ENCODE peak calls at places on chromosomes 5 and 9, in seven cellular contexts. One of them, this sample, is unnamed.

GRCh38 chr9:94869415-94869838 is 142.9 kb downstream of the AOPEP start:
- DNase-seq in WTC11: no peak
- DNase-seq in tibial nerve: no peak
- DNase-seq in ovary: no peak
- DNase-seq in NB4: no peak
- DNase-seq in GM23338: no peak
- DNase-seq in A673: no peak
- DNase-seq in this sample: no peak

GRCh38 chr5:154444559-154445421 is 1.0 kb upstream of the SAP30L start:
- DNase-seq in WTC11: peak
- DNase-seq in tibial nerve: no peak
- DNase-seq in ovary: no peak
- DNase-seq in NB4: peak
- DNase-seq in GM23338: peak
- DNase-seq in A673: no peak
- DNase-seq in this sample: peak

GRCh38 chr9:136117291-136118060 is 1.2 kb downstream of the TMEM250 start:
- DNase-seq in WTC11: no peak
- DNase-seq in tibial nerve: no peak
- DNase-seq in ovary: no peak
- DNase-seq in NB4: peak
- DNase-seq in GM23338: peak
- DNase-seq in A673: no peak
- DNase-seq in this sample: no peak

GRCh38 chr9:27276182-27277030 is 20.5 kb downstream of the EQTN start:
- DNase-seq in WTC11: no peak
- DNase-seq in tibial nerve: no peak
- DNase-seq in ovary: no peak
- DNase-seq in NB4: peak
- DNase-seq in GM23338: peak
- DNase-seq in A673: peak
- DNase-seq in this sample: no peak

GRCh38 chr5:68446487-68446894 is 230.9 kb downstream of the PIK3R1 start:
- DNase-seq in WTC11: no peak
- DNase-seq in tibial nerve: no peak
- DNase-seq in ovary: no peak
- DNase-seq in NB4: no peak
- DNase-seq in GM23338: no peak
- DNase-seq in A673: no peak
- DNase-seq in this sample: no peak

GRCh38 chr5:76689321-76690026 is 26.5 kb upstream of the F2R start:
- DNase-seq in WTC11: no peak
- DNase-seq in tibial nerve: no peak
- DNase-seq in ovary: no peak
- DNase-seq in NB4: no peak
- DNase-seq in GM23338: no peak
- DNase-seq in A673: peak
- DNase-seq in this sample: no peak

GRCh38 chr9:111222757-111223156 is 107.3 kb downstream of the OR2K2 start:
- DNase-seq in WTC11: no peak
- DNase-seq in tibial nerve: no peak
- DNase-seq in ovary: no peak
- DNase-seq in NB4: no peak
- DNase-seq in GM23338: no peak
- DNase-seq in A673: no peak
- DNase-seq in this sample: no peak

GRCh38 chr9:135038826-135039225 is 48.6 kb upstream of the OLFM1 start:
- DNase-seq in WTC11: no peak
- DNase-seq in tibial nerve: no peak
- DNase-seq in ovary: no peak
- DNase-seq in NB4: no peak
- DNase-seq in GM23338: no peak
- DNase-seq in A673: no peak
- DNase-seq in this sample: no peak

GRCh38 chr9:117828466-117828865 is 124.3 kb downstream of the TLR4 start:
- DNase-seq in WTC11: no peak
- DNase-seq in tibial nerve: no peak
- DNase-seq in ovary: no peak
- DNase-seq in NB4: no peak
- DNase-seq in GM23338: no peak
- DNase-seq in A673: no peak
- DNase-seq in this sample: no peak

GRCh38 chr5:123876265-123876790 is 364.4 kb downstream of the CSNK1G3 start:
- DNase-seq in WTC11: no peak
- DNase-seq in tibial nerve: no peak
- DNase-seq in ovary: no peak
- DNase-seq in NB4: no peak
- DNase-seq in GM23338: peak
- DNase-seq in A673: no peak
- DNase-seq in this sample: no peak

GRCh38 chr9:106716820-106717219 is 146.1 kb upstream of the ZNF462 start:
- DNase-seq in WTC11: no peak
- DNase-seq in tibial nerve: no peak
- DNase-seq in ovary: no peak
- DNase-seq in NB4: no peak
- DNase-seq in GM23338: no peak
- DNase-seq in A673: no peak
- DNase-seq in this sample: no peak

GRCh38 chr5:31161772-31162171 is 31.7 kb upstream of the CDH6 start:
- DNase-seq in WTC11: no peak
- DNase-seq in tibial nerve: no peak
- DNase-seq in ovary: no peak
- DNase-seq in NB4: no peak
- DNase-seq in GM23338: peak
- DNase-seq in A673: no peak
- DNase-seq in this sample: no peak

GRCh38 chr5:172943283-172943841 is 15.9 kb upstream of the RPL26L1 start:
- DNase-seq in WTC11: peak
- DNase-seq in tibial nerve: no peak
- DNase-seq in ovary: peak
- DNase-seq in NB4: peak
- DNase-seq in GM23338: peak
- DNase-seq in A673: peak
- DNase-seq in this sample: no peak

GRCh38 chr5:17398866-17399835 is 98.9 kb upstream of the TAF11L2 start:
- DNase-seq in WTC11: no peak
- DNase-seq in tibial nerve: no peak
- DNase-seq in ovary: no peak
- DNase-seq in NB4: no peak
- DNase-seq in GM23338: no peak
- DNase-seq in A673: no peak
- DNase-seq in this sample: no peak

GRCh38 chr9:79569814-79570448 is 1.8 kb upstream of the TLE4 start:
- DNase-seq in WTC11: no peak
- DNase-seq in tibial nerve: no peak
- DNase-seq in ovary: no peak
- DNase-seq in NB4: no peak
- DNase-seq in GM23338: no peak
- DNase-seq in A673: no peak
- DNase-seq in this sample: no peak

GRCh38 chr9:93648836-93649235 is 72.5 kb downstream of the PHF2 start:
- DNase-seq in WTC11: no peak
- DNase-seq in tibial nerve: no peak
- DNase-seq in ovary: no peak
- DNase-seq in NB4: no peak
- DNase-seq in GM23338: no peak
- DNase-seq in A673: no peak
- DNase-seq in this sample: peak

GRCh38 chr5:127014573-127014972 is 15.8 kb downstream of the MARCHF3 start:
- DNase-seq in WTC11: no peak
- DNase-seq in tibial nerve: no peak
- DNase-seq in ovary: no peak
- DNase-seq in NB4: peak
- DNase-seq in GM23338: no peak
- DNase-seq in A673: no peak
- DNase-seq in this sample: no peak

GRCh38 chr5:127011961-127012644 is 18.3 kb downstream of the MARCHF3 start:
- DNase-seq in WTC11: no peak
- DNase-seq in tibial nerve: no peak
- DNase-seq in ovary: no peak
- DNase-seq in NB4: no peak
- DNase-seq in GM23338: no peak
- DNase-seq in A673: no peak
- DNase-seq in this sample: no peak

GRCh38 chr5:127012933-127013332 is 17.4 kb downstream of the MARCHF3 start:
- DNase-seq in WTC11: no peak
- DNase-seq in tibial nerve: no peak
- DNase-seq in ovary: no peak
- DNase-seq in NB4: no peak
- DNase-seq in GM23338: no peak
- DNase-seq in A673: no peak
- DNase-seq in this sample: no peak

GRCh38 chr5:127011151-127011550 is 19.2 kb downstream of the MARCHF3 start:
- DNase-seq in WTC11: no peak
- DNase-seq in tibial nerve: no peak
- DNase-seq in ovary: no peak
- DNase-seq in NB4: no peak
- DNase-seq in GM23338: no peak
- DNase-seq in A673: no peak
- DNase-seq in this sample: no peak

GRCh38 chr5:127013407-127013806 is 17.0 kb downstream of the MARCHF3 start:
- DNase-seq in WTC11: no peak
- DNase-seq in tibial nerve: no peak
- DNase-seq in ovary: no peak
- DNase-seq in NB4: no peak
- DNase-seq in GM23338: no peak
- DNase-seq in A673: no peak
- DNase-seq in this sample: no peak
- TF ChIP-seq CTCF in WTC11: no peak
- TF ChIP-seq CTCF in tibial nerve: no peak
- TF ChIP-seq CTCF in ovary: no peak
- TF ChIP-seq CTCF in NB4: no peak
- TF ChIP-seq CTCF in GM23338: no peak
- TF ChIP-seq CTCF in A673: no peak
- TF ChIP-seq CTCF in this sample: no peak

DNA sequence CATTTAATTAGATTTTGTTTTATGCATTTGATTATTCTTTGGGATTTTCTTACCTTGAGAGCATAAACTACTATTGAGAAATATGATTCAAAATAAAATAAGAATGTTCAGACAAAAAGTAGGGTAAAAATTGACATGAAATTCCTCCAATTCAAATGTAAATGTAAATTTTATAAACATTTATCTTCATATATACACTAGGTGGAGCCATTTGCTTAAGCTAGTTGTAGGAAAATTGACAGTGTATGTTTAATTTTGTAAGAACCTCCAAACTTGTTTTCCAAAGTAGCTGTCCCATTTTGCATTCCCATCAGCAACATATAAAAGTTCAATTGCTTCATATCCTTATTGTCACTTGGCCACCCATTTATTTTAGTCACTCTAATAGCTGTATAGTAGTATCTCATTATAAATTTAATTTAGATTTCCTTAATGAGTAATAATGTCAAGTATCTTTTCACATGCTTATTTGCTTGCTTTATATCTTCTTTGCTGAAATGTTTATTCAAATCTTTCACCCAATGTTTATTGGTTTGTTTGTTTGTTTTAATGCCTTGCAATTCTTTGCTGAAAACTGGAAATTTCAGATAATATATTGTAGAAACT is 37.6 kb upstream of the SLCO6A1 start:
- DNase-seq in WTC11: no peak
- DNase-seq in tibial nerve: no peak
- DNase-seq in ovary: no peak
- DNase-seq in NB4: peak
- DNase-seq in GM23338: no peak
- DNase-seq in A673: peak
- DNase-seq in this sample: no peak
- TF ChIP-seq CTCF in WTC11: no peak
- TF ChIP-seq CTCF in tibial nerve: peak
- TF ChIP-seq CTCF in ovary: no peak
- TF ChIP-seq CTCF in NB4: no peak
- TF ChIP-seq CTCF in GM23338: no peak
- TF ChIP-seq CTCF in A673: peak
- TF ChIP-seq CTCF in this sample: peak

GRCh38 chr9:88772602-88773001 is 218.7 kb upstream of the S1PR3 start:
- DNase-seq in WTC11: no peak
- DNase-seq in tibial nerve: no peak
- DNase-seq in ovary: no peak
- DNase-seq in NB4: no peak
- DNase-seq in GM23338: no peak
- DNase-seq in A673: no peak
- DNase-seq in this sample: no peak

GRCh38 chr9:88775037-88775471 is 216.2 kb upstream of the S1PR3 start:
- DNase-seq in WTC11: no peak
- DNase-seq in tibial nerve: no peak
- DNase-seq in ovary: peak
- DNase-seq in NB4: peak
- DNase-seq in GM23338: no peak
- DNase-seq in A673: no peak
- DNase-seq in this sample: no peak

GRCh38 chr9:88775559-88775958 is 215.7 kb upstream of the S1PR3 start:
- DNase-seq in WTC11: no peak
- DNase-seq in tibial nerve: no peak
- DNase-seq in ovary: no peak
- DNase-seq in NB4: peak
- DNase-seq in GM23338: no peak
- DNase-seq in A673: no peak
- DNase-seq in this sample: no peak

GRCh38 chr9:88773119-88773518 is 218.1 kb upstream of the S1PR3 start:
- DNase-seq in WTC11: no peak
- DNase-seq in tibial nerve: no peak
- DNase-seq in ovary: no peak
- DNase-seq in NB4: no peak
- DNase-seq in GM23338: no peak
- DNase-seq in A673: no peak
- DNase-seq in this sample: no peak

GRCh38 chr9:88773627-88774244 is 217.5 kb upstream of the S1PR3 start:
- DNase-seq in WTC11: no peak
- DNase-seq in tibial nerve: no peak
- DNase-seq in ovary: no peak
- DNase-seq in NB4: peak
- DNase-seq in GM23338: no peak
- DNase-seq in A673: peak
- DNase-seq in this sample: no peak
- TF ChIP-seq CTCF in WTC11: no peak
- TF ChIP-seq CTCF in tibial nerve: no peak
- TF ChIP-seq CTCF in ovary: no peak
- TF ChIP-seq CTCF in NB4: peak
- TF ChIP-seq CTCF in GM23338: no peak
- TF ChIP-seq CTCF in A673: peak
- TF ChIP-seq CTCF in this sample: no peak

GRCh38 chr5:169268019-169268418 is 32.9 kb downstream of the SLIT3 start:
- DNase-seq in WTC11: no peak
- DNase-seq in tibial nerve: no peak
- DNase-seq in ovary: no peak
- DNase-seq in NB4: no peak
- DNase-seq in GM23338: no peak
- DNase-seq in A673: no peak
- DNase-seq in this sample: no peak

GRCh38 chr5:169272111-169272510 is 28.8 kb downstream of the SLIT3 start:
- DNase-seq in WTC11: no peak
- DNase-seq in tibial nerve: no peak
- DNase-seq in ovary: no peak
- DNase-seq in NB4: no peak
- DNase-seq in GM23338: no peak
- DNase-seq in A673: no peak
- DNase-seq in this sample: no peak

GRCh38 chr5:169273451-169273850 is 27.5 kb downstream of the SLIT3 start:
- DNase-seq in WTC11: no peak
- DNase-seq in tibial nerve: no peak
- DNase-seq in ovary: no peak
- DNase-seq in NB4: no peak
- DNase-seq in GM23338: no peak
- DNase-seq in A673: no peak
- DNase-seq in this sample: no peak

GRCh38 chr5:169272731-169273401 is 28.1 kb downstream of the SLIT3 start:
- DNase-seq in WTC11: no peak
- DNase-seq in tibial nerve: no peak
- DNase-seq in ovary: no peak
- DNase-seq in NB4: no peak
- DNase-seq in GM23338: no peak
- DNase-seq in A673: no peak
- DNase-seq in this sample: peak

GRCh38 chr5:169270827-169271226 is 30.1 kb downstream of the SLIT3 start:
- DNase-seq in WTC11: no peak
- DNase-seq in tibial nerve: no peak
- DNase-seq in ovary: no peak
- DNase-seq in NB4: no peak
- DNase-seq in GM23338: no peak
- DNase-seq in A673: no peak
- DNase-seq in this sample: no peak
- TF ChIP-seq CTCF in WTC11: no peak
- TF ChIP-seq CTCF in tibial nerve: no peak
- TF ChIP-seq CTCF in ovary: no peak
- TF ChIP-seq CTCF in NB4: no peak
- TF ChIP-seq CTCF in GM23338: peak
- TF ChIP-seq CTCF in A673: no peak
- TF ChIP-seq CTCF in this sample: no peak

This sample was measured in glutamatergic neuron.